ENCODE peak calls at places on chromosomes 16 and 17, in ten cellular contexts. One of them, this sample, is unnamed.
A peak's percentile ranks its signal among the peaks of the same experiment; 100 is the strongest.

GRCh38 chr16:27228621-27229501 is 25.5 kb downstream of the KDM8 start:
- DNase-seq in cardiac muscle cell: peak; percentile 59
- DNase-seq in effector memory CD4-positive, alpha-beta T cell: no peak
- DNase-seq in A549: no peak
- DNase-seq in heart right ventricle: peak; percentile 61
- DNase-seq in mesendoderm: no peak
- DNase-seq in CD8-positive, alpha-beta T cell: no peak
- DNase-seq in dorsolateral prefrontal cortex: no peak
- DNase-seq in OCI-LY7: peak; percentile 27
- DNase-seq in tibial nerve: no peak
- DNase-seq in this sample: peak; percentile 82

GRCh38 chr16:80273635-80274538 is 266.9 kb upstream of the DYNLRB2 start:
- DNase-seq in A549: no peak
- DNase-seq in cardiac muscle cell: no peak
- DNase-seq in tibial nerve: no peak
- DNase-seq in mesendoderm: no peak
- DNase-seq in OCI-LY7: no peak
- DNase-seq in dorsolateral prefrontal cortex: no peak
- DNase-seq in heart right ventricle: no peak
- DNase-seq in CD8-positive, alpha-beta T cell: no peak
- DNase-seq in effector memory CD4-positive, alpha-beta T cell: no peak
- DNase-seq in this sample: no peak

GRCh38 chr16:30357715-30358576 is 2.8 kb upstream of the CD2BP2 start:
- DNase-seq in heart right ventricle: no peak
- DNase-seq in dorsolateral prefrontal cortex: no peak
- DNase-seq in mesendoderm: no peak
- DNase-seq in CD8-positive, alpha-beta T cell: no peak
- DNase-seq in effector memory CD4-positive, alpha-beta T cell: no peak
- DNase-seq in cardiac muscle cell: no peak
- DNase-seq in tibial nerve: no peak
- DNase-seq in A549: no peak
- DNase-seq in OCI-LY7: no peak
- DNase-seq in this sample: no peak

GRCh38 chr17:81927145-81927652 is 336 bp downstream of the MAFG start:
- DNase-seq in tibial nerve: no peak
- DNase-seq in OCI-LY7: peak; percentile 18
- DNase-seq in heart right ventricle: no peak
- DNase-seq in dorsolateral prefrontal cortex: no peak
- DNase-seq in mesendoderm: no peak
- DNase-seq in effector memory CD4-positive, alpha-beta T cell: no peak
- DNase-seq in cardiac muscle cell: peak; percentile 29
- DNase-seq in CD8-positive, alpha-beta T cell: no peak
- DNase-seq in A549: no peak
- DNase-seq in this sample: no peak

GRCh38 chr17:72465191-72466024 is 344.6 kb downstream of the SOX9 start:
- DNase-seq in effector memory CD4-positive, alpha-beta T cell: no peak
- DNase-seq in mesendoderm: peak; percentile 81
- DNase-seq in CD8-positive, alpha-beta T cell: no peak
- DNase-seq in OCI-LY7: no peak
- DNase-seq in A549: peak; percentile 98
- DNase-seq in cardiac muscle cell: no peak
- DNase-seq in dorsolateral prefrontal cortex: no peak
- DNase-seq in tibial nerve: no peak
- DNase-seq in heart right ventricle: no peak
- DNase-seq in this sample: no peak

GRCh38 chr17:41301916-41302901 is at the start of gene KRTAP29-1:
- DNase-seq in cardiac muscle cell: no peak
- DNase-seq in mesendoderm: no peak
- DNase-seq in dorsolateral prefrontal cortex: peak; percentile 89
- DNase-seq in tibial nerve: no peak
- DNase-seq in heart right ventricle: peak; percentile 51
- DNase-seq in A549: no peak
- DNase-seq in CD8-positive, alpha-beta T cell: no peak
- DNase-seq in effector memory CD4-positive, alpha-beta T cell: no peak
- DNase-seq in OCI-LY7: no peak
- DNase-seq in this sample: no peak

GRCh38 chr17:64411999-64412771 is 21.5 kb upstream of the PECAM1 start:
- DNase-seq in heart right ventricle: peak; percentile 56
- DNase-seq in mesendoderm: peak; percentile 94
- DNase-seq in OCI-LY7: peak; percentile 92
- DNase-seq in A549: no peak
- DNase-seq in tibial nerve: no peak
- DNase-seq in CD8-positive, alpha-beta T cell: no peak
- DNase-seq in cardiac muscle cell: peak; percentile 11
- DNase-seq in dorsolateral prefrontal cortex: peak; percentile 60
- DNase-seq in effector memory CD4-positive, alpha-beta T cell: no peak
- DNase-seq in this sample: peak; percentile 85

GRCh38 chr16:25108054-25108453 is 3.5 kb upstream of the LCMT1 start:
- DNase-seq in CD8-positive, alpha-beta T cell: no peak
- DNase-seq in mesendoderm: peak; percentile 54
- DNase-seq in OCI-LY7: peak; percentile 73
- DNase-seq in tibial nerve: no peak
- DNase-seq in cardiac muscle cell: no peak
- DNase-seq in A549: peak; percentile 52
- DNase-seq in dorsolateral prefrontal cortex: no peak
- DNase-seq in effector memory CD4-positive, alpha-beta T cell: no peak
- DNase-seq in heart right ventricle: no peak
- DNase-seq in this sample: peak; percentile 58

GRCh38 chr17:17810374-17811248 is 26.2 kb downstream of the SREBF1 start:
- DNase-seq in mesendoderm: peak; percentile 75
- DNase-seq in A549: peak; percentile 57
- DNase-seq in OCI-LY7: no peak
- DNase-seq in CD8-positive, alpha-beta T cell: no peak
- DNase-seq in cardiac muscle cell: no peak
- DNase-seq in effector memory CD4-positive, alpha-beta T cell: no peak
- DNase-seq in tibial nerve: peak; percentile 36
- DNase-seq in dorsolateral prefrontal cortex: no peak
- DNase-seq in heart right ventricle: peak; percentile 45
- DNase-seq in this sample: no peak

DNA sequence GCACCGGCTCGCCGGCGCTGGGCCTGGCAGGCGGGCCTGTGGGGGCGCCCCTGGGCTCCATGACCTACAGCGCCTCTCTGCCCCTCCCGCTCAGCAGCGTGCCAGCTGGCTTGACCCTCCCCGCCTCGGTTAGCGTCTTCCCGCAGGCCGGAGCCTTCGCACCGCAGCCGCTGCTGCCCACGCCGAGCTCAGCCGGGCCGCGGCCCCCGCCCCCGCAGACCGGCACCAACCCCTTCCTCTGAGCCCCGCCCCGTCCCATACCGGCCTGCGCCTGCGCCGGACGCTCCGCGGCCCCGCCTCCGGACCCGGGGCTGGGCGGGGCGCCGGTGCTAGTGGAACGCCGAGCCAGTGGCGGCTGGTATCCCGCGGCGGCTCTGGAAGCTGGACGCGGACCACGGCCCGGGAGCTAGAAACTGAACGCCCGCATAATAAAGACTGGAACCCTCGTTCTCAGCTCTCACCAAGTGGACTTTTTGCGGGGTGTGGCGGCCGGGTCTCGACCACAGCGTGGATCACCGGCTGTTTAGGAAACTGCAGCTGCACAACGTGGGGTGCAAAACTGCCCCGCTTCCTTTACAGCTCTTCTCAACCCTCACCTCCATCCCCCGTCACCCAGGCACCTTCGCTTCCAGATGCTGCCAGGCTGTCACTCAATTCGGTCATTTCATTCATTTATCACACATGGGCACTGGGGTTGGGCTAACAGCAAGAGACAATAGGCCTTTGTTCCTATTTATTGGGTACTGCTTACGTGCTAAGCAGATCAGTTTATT is 4.9 kb upstream of the SPATA20 start:
- DNase-seq in heart right ventricle: peak; percentile 92
- DNase-seq in CD8-positive, alpha-beta T cell: peak; percentile 82
- DNase-seq in cardiac muscle cell: peak; percentile 95
- DNase-seq in tibial nerve: peak; percentile 75
- DNase-seq in effector memory CD4-positive, alpha-beta T cell: peak; percentile 70
- DNase-seq in dorsolateral prefrontal cortex: peak; percentile 88
- DNase-seq in OCI-LY7: peak; percentile 82
- DNase-seq in A549: peak; percentile 80
- DNase-seq in mesendoderm: peak; percentile 86
- DNase-seq in this sample: peak; percentile 93
- H3K4me3 ChIP-seq in heart right ventricle: peak overlapping the region; percentile 53
- H3K4me3 ChIP-seq in CD8-positive, alpha-beta T cell: peak overlapping the region; percentile 74
- H3K4me3 ChIP-seq in cardiac muscle cell: peak overlapping the region; percentile 33
- H3K4me3 ChIP-seq in tibial nerve: peak overlapping the region; percentile 76
- H3K4me3 ChIP-seq in effector memory CD4-positive, alpha-beta T cell: peak overlapping the region; percentile 56
- H3K4me3 ChIP-seq in dorsolateral prefrontal cortex: peak overlapping the region; percentile 78
- H3K4me3 ChIP-seq in OCI-LY7: peak overlapping the region; percentile 67
- H3K4me3 ChIP-seq in A549: peak overlapping the region; percentile 51
- H3K4me3 ChIP-seq in mesendoderm: peak overlapping the region; percentile 48
- H3K4me3 ChIP-seq in this sample: peak overlapping the region; percentile 70

DNA sequence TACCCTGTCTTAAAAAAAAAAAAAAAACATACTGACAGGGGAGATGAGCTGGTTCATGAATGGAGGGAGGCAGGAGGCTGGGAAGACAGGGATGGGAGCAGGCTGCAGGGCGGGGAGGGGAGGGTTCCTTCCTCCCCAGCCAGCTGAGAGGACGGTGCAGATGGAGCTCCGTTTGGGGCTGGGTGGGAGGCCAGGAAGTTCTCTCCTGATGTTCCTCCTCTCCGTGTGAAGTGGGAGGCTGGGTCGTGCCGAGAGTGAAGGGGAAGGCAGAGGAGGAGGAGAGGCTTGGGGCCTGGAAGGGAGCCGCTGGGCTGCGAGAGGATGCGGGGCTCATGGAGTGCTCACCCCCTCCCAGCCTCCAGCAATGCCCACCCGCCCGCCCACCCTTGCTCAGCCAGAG is 21.3 kb downstream of the SBK1 start:
- DNase-seq in effector memory CD4-positive, alpha-beta T cell: no peak
- DNase-seq in OCI-LY7: no peak
- DNase-seq in mesendoderm: no peak
- DNase-seq in A549: no peak
- DNase-seq in heart right ventricle: no peak
- DNase-seq in tibial nerve: no peak
- DNase-seq in CD8-positive, alpha-beta T cell: no peak
- DNase-seq in cardiac muscle cell: no peak
- DNase-seq in dorsolateral prefrontal cortex: no peak
- DNase-seq in this sample: no peak
- H3K27ac ChIP-seq in effector memory CD4-positive, alpha-beta T cell: no peak overlapping the region
- H3K27ac ChIP-seq in OCI-LY7: no peak overlapping the region
- H3K27ac ChIP-seq in mesendoderm: no peak overlapping the region
- H3K27ac ChIP-seq in A549: no peak overlapping the region
- H3K27ac ChIP-seq in heart right ventricle: no peak overlapping the region
- H3K27ac ChIP-seq in tibial nerve: no peak overlapping the region
- H3K27ac ChIP-seq in CD8-positive, alpha-beta T cell: no peak overlapping the region
- H3K27ac ChIP-seq in cardiac muscle cell: no peak overlapping the region
- H3K27ac ChIP-seq in dorsolateral prefrontal cortex: no peak overlapping the region
- H3K27ac ChIP-seq in this sample: no peak overlapping the region

GRCh38 chr16:58128181-58128631 is 975 bp downstream of the CFAP20 start:
- DNase-seq in dorsolateral prefrontal cortex: no peak
- DNase-seq in mesendoderm: no peak
- DNase-seq in tibial nerve: no peak
- DNase-seq in A549: no peak
- DNase-seq in cardiac muscle cell: no peak
- DNase-seq in OCI-LY7: no peak
- DNase-seq in CD8-positive, alpha-beta T cell: no peak
- DNase-seq in heart right ventricle: no peak
- DNase-seq in effector memory CD4-positive, alpha-beta T cell: no peak
- DNase-seq in this sample: no peak

GRCh38 chr16:58126451-58126968 is 2.7 kb downstream of the CFAP20 start:
- DNase-seq in tibial nerve: no peak
- DNase-seq in cardiac muscle cell: no peak
- DNase-seq in CD8-positive, alpha-beta T cell: no peak
- DNase-seq in heart right ventricle: no peak
- DNase-seq in dorsolateral prefrontal cortex: no peak
- DNase-seq in mesendoderm: no peak
- DNase-seq in OCI-LY7: no peak
- DNase-seq in effector memory CD4-positive, alpha-beta T cell: no peak
- DNase-seq in A549: no peak
- DNase-seq in this sample: no peak

GRCh38 chr16:58127634-58128033 is 1.5 kb downstream of the CFAP20 start:
- DNase-seq in heart right ventricle: no peak
- DNase-seq in tibial nerve: no peak
- DNase-seq in effector memory CD4-positive, alpha-beta T cell: no peak
- DNase-seq in cardiac muscle cell: no peak
- DNase-seq in mesendoderm: no peak
- DNase-seq in OCI-LY7: peak; percentile 28
- DNase-seq in dorsolateral prefrontal cortex: no peak
- DNase-seq in A549: no peak
- DNase-seq in CD8-positive, alpha-beta T cell: no peak
- DNase-seq in this sample: no peak

GRCh38 chr16:58125781-58126335 is 3.3 kb downstream of the CFAP20 start:
- DNase-seq in dorsolateral prefrontal cortex: no peak
- DNase-seq in heart right ventricle: no peak
- DNase-seq in effector memory CD4-positive, alpha-beta T cell: no peak
- DNase-seq in CD8-positive, alpha-beta T cell: no peak
- DNase-seq in tibial nerve: no peak
- DNase-seq in OCI-LY7: peak; percentile 17
- DNase-seq in cardiac muscle cell: no peak
- DNase-seq in A549: no peak
- DNase-seq in mesendoderm: peak; percentile 26
- DNase-seq in this sample: no peak

DNA sequence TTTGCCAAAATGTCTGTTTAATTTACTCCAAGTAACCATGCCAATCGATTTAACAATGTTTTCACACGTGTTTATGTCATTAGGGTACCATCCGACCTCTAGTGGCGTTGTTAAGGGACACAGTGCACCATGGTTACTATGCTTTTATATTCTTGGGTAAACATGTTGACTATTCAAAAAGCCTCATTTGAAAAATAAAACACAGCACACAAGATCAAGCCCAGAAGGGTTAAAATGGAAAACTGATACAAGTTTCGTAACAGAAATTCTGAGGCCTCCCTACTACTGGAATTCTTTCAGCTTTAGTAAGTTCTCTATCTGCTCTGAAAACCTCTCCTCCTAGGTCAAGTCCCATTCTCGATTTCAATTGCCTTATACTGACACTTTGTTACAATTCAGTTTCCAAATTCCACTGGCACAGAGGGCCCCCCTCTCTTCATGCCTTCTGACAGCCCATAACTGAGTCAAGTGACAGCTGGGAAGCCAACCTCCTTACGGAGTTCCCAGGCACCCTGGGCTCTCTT is 2.1 kb downstream of the CFAP20 start:
- DNase-seq in dorsolateral prefrontal cortex: no peak
- DNase-seq in A549: peak; percentile 65
- DNase-seq in cardiac muscle cell: peak; percentile 34
- DNase-seq in effector memory CD4-positive, alpha-beta T cell: peak; percentile 8
- DNase-seq in heart right ventricle: no peak
- DNase-seq in tibial nerve: peak; percentile 41
- DNase-seq in CD8-positive, alpha-beta T cell: no peak
- DNase-seq in mesendoderm: peak; percentile 64
- DNase-seq in OCI-LY7: peak; percentile 56
- DNase-seq in this sample: no peak
- H3K4me3 ChIP-seq in dorsolateral prefrontal cortex: peak overlapping the region; percentile 90
- H3K4me3 ChIP-seq in A549: no peak overlapping the region
- H3K4me3 ChIP-seq in cardiac muscle cell: peak overlapping the region; percentile 56
- H3K4me3 ChIP-seq in effector memory CD4-positive, alpha-beta T cell: no peak overlapping the region
- H3K4me3 ChIP-seq in heart right ventricle: peak overlapping the region; percentile 95
- H3K4me3 ChIP-seq in tibial nerve: peak overlapping the region; percentile 98
- H3K4me3 ChIP-seq in CD8-positive, alpha-beta T cell: peak overlapping the region; percentile 44
- H3K4me3 ChIP-seq in mesendoderm: no peak overlapping the region
- H3K4me3 ChIP-seq in OCI-LY7: peak overlapping the region; percentile 99
- H3K4me3 ChIP-seq in this sample: no peak overlapping the region

DNA sequence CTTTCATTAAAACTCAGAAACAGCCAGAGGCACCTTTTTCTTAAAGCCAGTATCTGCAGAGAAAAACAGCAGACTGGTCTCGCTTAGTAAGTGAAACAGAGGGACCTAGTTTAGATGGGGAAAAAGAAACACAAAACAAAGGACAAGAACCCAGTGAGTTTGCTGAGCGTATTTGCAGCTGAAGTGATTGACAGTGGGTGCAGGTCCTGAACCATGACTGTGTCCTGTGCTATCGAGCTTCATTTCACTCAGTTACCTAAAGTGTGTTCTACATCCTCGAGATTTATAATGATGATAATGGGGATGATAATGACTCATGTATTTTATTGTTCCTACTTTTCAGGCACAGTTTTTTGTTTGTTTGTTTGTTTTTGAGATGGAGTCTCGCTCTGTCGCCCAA is 31.7 kb upstream of the WFIKKN2 start:
- DNase-seq in effector memory CD4-positive, alpha-beta T cell: no peak
- DNase-seq in A549: no peak
- DNase-seq in mesendoderm: no peak
- DNase-seq in dorsolateral prefrontal cortex: no peak
- DNase-seq in CD8-positive, alpha-beta T cell: no peak
- DNase-seq in heart right ventricle: no peak
- DNase-seq in tibial nerve: no peak
- DNase-seq in OCI-LY7: no peak
- DNase-seq in cardiac muscle cell: no peak
- DNase-seq in this sample: no peak
- H3K27ac ChIP-seq in effector memory CD4-positive, alpha-beta T cell: no peak overlapping the region
- H3K27ac ChIP-seq in A549: no peak overlapping the region
- H3K27ac ChIP-seq in mesendoderm: no peak overlapping the region
- H3K27ac ChIP-seq in dorsolateral prefrontal cortex: no peak overlapping the region
- H3K27ac ChIP-seq in CD8-positive, alpha-beta T cell: no peak overlapping the region
- H3K27ac ChIP-seq in heart right ventricle: no peak overlapping the region
- H3K27ac ChIP-seq in tibial nerve: no peak overlapping the region
- H3K27ac ChIP-seq in OCI-LY7: no peak overlapping the region
- H3K27ac ChIP-seq in cardiac muscle cell: no peak overlapping the region
- H3K27ac ChIP-seq in this sample: peak overlapping the region; percentile 14